ENCODE peak calls at places on chromosomes 7 and 10, in seven cellular contexts. I is breast epithelium, X is heart left ventricle, A is spleen, Q is suprapubic skin, D is tibial nerve, Z is IMR-90. Y is an unnamed sample.
A peak's percentile ranks its signal among the peaks of the same experiment; 100 is the strongest.

GRCh38 chr7:39353615-39354376 is 212.4 kb upstream of the YAE1 start:
- DNase-seq in I (no peak), X (no peak), A (no peak), Q (no peak), D (no peak), Z (no peak), Y (peak; percentile 56)

GRCh38 chr7:47725031-47725780 is 143.3 kb upstream of the TNS3 start:
- DNase-seq in I (no peak), X (no peak), A (no peak), Q (no peak), D (no peak), Z (peak; percentile 22), Y (no peak)

GRCh38 chr7:151866761-151867650 is 9.9 kb downstream of the PRKAG2 start:
- DNase-seq in I (no peak), X (no peak), A (peak; percentile 57), Q (no peak), D (no peak), Z (no peak), Y (no peak)

GRCh38 chr7:24703296-24703695 is 54.0 kb downstream of the GSDME start:
- DNase-seq in I (no peak), X (no peak), A (peak; percentile 22), Q (no peak), D (no peak), Z (no peak), Y (no peak)

GRCh38 chr10:36488579-36488978 is 636.8 kb upstream of the ANKRD30A start:
- DNase-seq in I (no peak), X (no peak), A (no peak), Q (no peak), D (no peak), Z (no peak), Y (no peak)

GRCh38 chr7:22782616-22783232 is 39.9 kb downstream of the TOMM7 start:
- DNase-seq in I (peak; percentile 53), X (peak; percentile 62), A (peak; percentile 87), Q (no peak), D (peak; percentile 22), Z (peak; percentile 54), Y (peak; percentile 68)

GRCh38 chr7:18320971-18321567 is 174.5 kb upstream of the HDAC9 start:
- DNase-seq in I (no peak), X (no peak), A (no peak), Q (no peak), D (no peak), Z (peak; percentile 58), Y (no peak)

GRCh38 chr7:12643644-12644043 is 43.8 kb upstream of the ARL4A start:
- DNase-seq in I (no peak), X (no peak), A (no peak), Q (no peak), D (no peak), Z (no peak), Y (no peak)

GRCh38 chr10:5531558-5532230 is 6.9 kb downstream of the CALML3 start:
- DNase-seq in I (peak; percentile 15), X (no peak), A (peak; percentile 24), Q (peak; percentile 49), D (no peak), Z (no peak), Y (no peak)

GRCh38 chr7:1694551-1694950 is 24.5 kb downstream of the ELFN1 start:
- DNase-seq in I (peak; percentile 5), X (peak; percentile 15), A (peak; percentile 47), Q (peak; percentile 57), D (no peak), Z (no peak), Y (peak; percentile 8)

GRCh38 chr10:94991243-94991888 is 52.9 kb downstream of the CYP2C9 start:
- DNase-seq in I (no peak), X (no peak), A (no peak), Q (no peak), D (no peak), Z (no peak), Y (no peak)

GRCh38 chr10:5565205-5565545 is 40.4 kb downstream of the CALML3 start:
- DNase-seq in I (peak; percentile 15), X (no peak), A (peak; percentile 42), Q (peak; percentile 50), D (peak; percentile 7), Z (no peak), Y (peak; percentile 3)

GRCh38 chr10:119159332-119159731 is 6.2 kb downstream of the SFXN4 start:
- DNase-seq in I (no peak), X (no peak), A (no peak), Q (no peak), D (no peak), Z (no peak), Y (no peak)

GRCh38 chr7:18041202-18041601 is 13.6 kb upstream of the PRPS1L1 start:
- DNase-seq in I (no peak), X (no peak), A (no peak), Q (no peak), D (no peak), Z (peak; percentile 26), Y (no peak)

GRCh38 chr7:70426249-70426880 is 705.6 kb upstream of the GALNT17 start:
- DNase-seq in I (no peak), X (no peak), A (no peak), Q (no peak), D (no peak), Z (no peak), Y (no peak)

GRCh38 chr7:78489423-78489822 is 690.9 kb downstream of the PHTF2 start:
- DNase-seq in I (no peak), X (no peak), A (no peak), Q (no peak), D (no peak), Z (no peak), Y (no peak)

GRCh38 chr10:59176241-59177030 is at the start of gene PHYHIPL:
- DNase-seq in I (no peak), X (no peak), A (peak; percentile 59), Q (no peak), D (no peak), Z (no peak), Y (peak; percentile 76)

GRCh38 chr10:14742382-14742781 is 32.3 kb downstream of the FAM107B start:
- DNase-seq in I (no peak), X (no peak), A (no peak), Q (no peak), D (no peak), Z (no peak), Y (no peak)

GRCh38 chr10:9437131-9437530 is 1382.6 kb downstream of the GATA3 start:
- DNase-seq in I (no peak), X (no peak), A (no peak), Q (no peak), D (no peak), Z (peak; percentile 1), Y (no peak)

GRCh38 chr10:99630439-99630838 is 10.2 kb upstream of the SLC25A28 start:
- DNase-seq in I (no peak), X (no peak), A (no peak), Q (no peak), D (no peak), Z (peak; percentile 64), Y (peak; percentile 75)

DNA sequence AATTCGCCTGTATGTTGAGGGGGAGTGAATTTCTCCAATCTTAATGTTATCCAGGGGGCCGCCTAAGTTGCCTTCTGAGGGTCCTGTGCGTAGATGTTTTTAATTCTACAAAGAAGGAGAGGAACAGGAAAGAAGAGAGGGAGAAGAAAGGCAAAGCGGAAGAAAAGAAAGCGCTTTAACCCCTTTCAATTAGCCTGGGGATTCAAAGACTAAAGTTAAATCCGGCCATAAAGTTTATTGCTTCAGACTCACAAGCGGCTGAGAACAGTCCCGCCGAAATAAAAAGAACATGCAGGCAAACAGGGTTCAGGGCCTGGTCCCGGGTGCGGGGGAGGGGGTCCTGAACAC is 4.5 kb downstream of the HOXA5 start:
- DNase-seq in I (no peak), X (no peak), A (no peak), Q (no peak), D (no peak), Z (no peak), Y (no peak)
- H3K4me1 ChIP-seq in I (peaks cover 4% of the 10 kb centered on the region), X (peaks cover 11% of the 10 kb centered on the region), A (peaks cover 29% of the 10 kb centered on the region), Q (peaks cover 50% of the 10 kb centered on the region), D (peaks cover 24% of the 10 kb centered on the region), Z (peaks cover 15% of the 10 kb centered on the region), Y (peaks cover 27% of the 10 kb centered on the region)

GRCh38 chr10:97640868-97641811 is 669 bp downstream of the PI4K2A start:
- DNase-seq in I (no peak), X (peak; percentile 33), A (peak; percentile 85), Q (peak; percentile 82), D (no peak), Z (peak; percentile 77), Y (peak; percentile 26)
- TF ChIP-seq POLR2A in I (no peak), X (no peak), A (no peak), Q (no peak), D (no peak), Z (no peak), Y (peak; percentile 3)

GRCh38 chr7:109479388-109479787 is 909.7 kb downstream of the DNAJB9 start:
- DNase-seq in I (no peak), X (no peak), A (no peak), Q (no peak), D (no peak), Z (no peak), Y (no peak)
- TF ChIP-seq CTCF in I (no peak), X (peak; percentile 19), A (no peak), Q (no peak), D (no peak), Z (no peak), Y (peak; percentile 3)

GRCh38 chr10:8360814-8361509 is 306.5 kb downstream of the GATA3 start:
- DNase-seq in I (no peak), X (no peak), A (no peak), Q (no peak), D (no peak), Z (no peak), Y (no peak)

GRCh38 chr10:8365935-8366911 is 311.7 kb downstream of the GATA3 start:
- DNase-seq in I (no peak), X (no peak), A (no peak), Q (no peak), D (no peak), Z (peak; percentile 81), Y (no peak)

GRCh38 chr10:8359467-8359866 is 305.0 kb downstream of the GATA3 start:
- DNase-seq in I (no peak), X (no peak), A (no peak), Q (no peak), D (no peak), Z (no peak), Y (no peak)

GRCh38 chr10:8360365-8360764 is 305.9 kb downstream of the GATA3 start:
- DNase-seq in I (no peak), X (no peak), A (no peak), Q (no peak), D (no peak), Z (no peak), Y (no peak)

DNA sequence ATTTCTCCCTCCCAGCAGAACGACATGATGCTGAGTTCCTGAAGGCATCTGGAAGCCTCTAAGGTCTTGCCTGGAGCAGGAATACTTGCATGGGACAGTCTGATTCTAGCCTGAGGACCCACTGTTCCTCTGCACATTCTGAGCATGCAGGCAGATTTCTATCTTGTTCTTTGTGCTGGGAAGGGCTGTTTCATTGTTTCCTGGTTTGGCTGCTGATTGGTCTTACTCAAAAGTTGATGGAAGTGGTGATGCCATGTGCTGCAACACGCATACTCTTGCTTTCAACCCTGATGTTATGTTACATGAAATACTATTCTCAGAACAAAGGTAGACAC is 307.0 kb downstream of the GATA3 start:
- DNase-seq in I (no peak), X (no peak), A (no peak), Q (no peak), D (no peak), Z (no peak), Y (no peak)
- H3K4me1 ChIP-seq in I (no peaks in the 10 kb centered on the region), X (no peaks in the 10 kb centered on the region), A (no peaks in the 10 kb centered on the region), Q (peaks cover 8% of the 10 kb centered on the region), D (no peaks in the 10 kb centered on the region), Z (no peaks in the 10 kb centered on the region), Y (no peaks in the 10 kb centered on the region)

GRCh38 chr10:56522166-56522565 is 161.1 kb upstream of the ZWINT start:
- DNase-seq in I (no peak), X (no peak), A (no peak), Q (no peak), D (no peak), Z (no peak), Y (no peak)
- TF ChIP-seq POLR2A in I (no peak), X (no peak), A (no peak), Q (no peak), D (no peak), Z (no peak), Y (no peak)